ENCODE peak calls at places on chromosome 1, in nine cellular contexts. One of them, this sample, is unnamed.

GRCh38 chr1:163036661-163037060 is 32.5 kb upstream of the RGS4 start:
- DNase-seq in T-helper 2 cell: no peak
- DNase-seq in stimulated activated CD8-positive, alpha-beta memory T cell treated with anti-CD3 and anti-CD28 coated beads, Interleukin-7, amount 100 ng/mL, for 1 hour: no peak
- DNase-seq in heart right ventricle: no peak
- DNase-seq in fibroblast of the aortic adventitia: peak; percentile 22
- DNase-seq in NCI-H1092: no peak
- DNase-seq in CD4-positive, alpha-beta T cell: no peak
- DNase-seq in MV-4-11: no peak
- DNase-seq in left ventricle myocardium superior: no peak
- DNase-seq in this sample: no peak

GRCh38 chr1:154431586-154432373 is 26.6 kb downstream of the IL6R start:
- DNase-seq in T-helper 2 cell: no peak
- DNase-seq in stimulated activated CD8-positive, alpha-beta memory T cell treated with anti-CD3 and anti-CD28 coated beads, Interleukin-7, amount 100 ng/mL, for 1 hour: no peak
- DNase-seq in heart right ventricle: no peak
- DNase-seq in fibroblast of the aortic adventitia: peak; percentile 98
- DNase-seq in NCI-H1092: no peak
- DNase-seq in CD4-positive, alpha-beta T cell: peak; percentile 28
- DNase-seq in MV-4-11: peak; percentile 89
- DNase-seq in left ventricle myocardium superior: no peak
- DNase-seq in this sample: no peak

GRCh38 chr1:225870883-225871282 is 11.3 kb downstream of the TMEM63A start:
- DNase-seq in T-helper 2 cell: no peak
- DNase-seq in stimulated activated CD8-positive, alpha-beta memory T cell treated with anti-CD3 and anti-CD28 coated beads, Interleukin-7, amount 100 ng/mL, for 1 hour: no peak
- DNase-seq in heart right ventricle: no peak
- DNase-seq in fibroblast of the aortic adventitia: no peak
- DNase-seq in NCI-H1092: peak; percentile 85
- DNase-seq in CD4-positive, alpha-beta T cell: no peak
- DNase-seq in MV-4-11: no peak
- DNase-seq in left ventricle myocardium superior: peak; percentile 15
- DNase-seq in this sample: no peak

GRCh38 chr1:167904641-167905040 is 9.3 kb downstream of the ADCY10 start:
- DNase-seq in T-helper 2 cell: no peak
- DNase-seq in stimulated activated CD8-positive, alpha-beta memory T cell treated with anti-CD3 and anti-CD28 coated beads, Interleukin-7, amount 100 ng/mL, for 1 hour: no peak
- DNase-seq in heart right ventricle: no peak
- DNase-seq in fibroblast of the aortic adventitia: peak; percentile 49
- DNase-seq in NCI-H1092: no peak
- DNase-seq in CD4-positive, alpha-beta T cell: no peak
- DNase-seq in MV-4-11: no peak
- DNase-seq in left ventricle myocardium superior: no peak
- DNase-seq in this sample: no peak

GRCh38 chr1:44881011-44881632 is 38.1 kb upstream of the PTCH2 start:
- DNase-seq in T-helper 2 cell: no peak
- DNase-seq in stimulated activated CD8-positive, alpha-beta memory T cell treated with anti-CD3 and anti-CD28 coated beads, Interleukin-7, amount 100 ng/mL, for 1 hour: no peak
- DNase-seq in heart right ventricle: no peak
- DNase-seq in fibroblast of the aortic adventitia: peak; percentile 89
- DNase-seq in NCI-H1092: no peak
- DNase-seq in CD4-positive, alpha-beta T cell: no peak
- DNase-seq in MV-4-11: no peak
- DNase-seq in left ventricle myocardium superior: no peak
- DNase-seq in this sample: no peak

GRCh38 chr1:55712148-55712547 is 497.0 kb upstream of the USP24 start:
- DNase-seq in T-helper 2 cell: no peak
- DNase-seq in stimulated activated CD8-positive, alpha-beta memory T cell treated with anti-CD3 and anti-CD28 coated beads, Interleukin-7, amount 100 ng/mL, for 1 hour: no peak
- DNase-seq in heart right ventricle: no peak
- DNase-seq in fibroblast of the aortic adventitia: no peak
- DNase-seq in NCI-H1092: no peak
- DNase-seq in CD4-positive, alpha-beta T cell: no peak
- DNase-seq in MV-4-11: no peak
- DNase-seq in left ventricle myocardium superior: no peak
- DNase-seq in this sample: no peak

GRCh38 chr1:98940680-98941079 is 64.0 kb downstream of the PLPPR5 start:
- DNase-seq in T-helper 2 cell: no peak
- DNase-seq in stimulated activated CD8-positive, alpha-beta memory T cell treated with anti-CD3 and anti-CD28 coated beads, Interleukin-7, amount 100 ng/mL, for 1 hour: no peak
- DNase-seq in heart right ventricle: no peak
- DNase-seq in fibroblast of the aortic adventitia: peak; percentile 48
- DNase-seq in NCI-H1092: no peak
- DNase-seq in CD4-positive, alpha-beta T cell: no peak
- DNase-seq in MV-4-11: no peak
- DNase-seq in left ventricle myocardium superior: no peak
- DNase-seq in this sample: no peak

GRCh38 chr1:221227872-221228337 is 348.7 kb downstream of the HLX start:
- DNase-seq in T-helper 2 cell: no peak
- DNase-seq in stimulated activated CD8-positive, alpha-beta memory T cell treated with anti-CD3 and anti-CD28 coated beads, Interleukin-7, amount 100 ng/mL, for 1 hour: no peak
- DNase-seq in heart right ventricle: no peak
- DNase-seq in fibroblast of the aortic adventitia: no peak
- DNase-seq in NCI-H1092: no peak
- DNase-seq in CD4-positive, alpha-beta T cell: no peak
- DNase-seq in MV-4-11: no peak
- DNase-seq in left ventricle myocardium superior: no peak
- DNase-seq in this sample: no peak

GRCh38 chr1:26094677-26095383 is 16.8 kb upstream of the PDIK1L start:
- DNase-seq in T-helper 2 cell: no peak
- DNase-seq in stimulated activated CD8-positive, alpha-beta memory T cell treated with anti-CD3 and anti-CD28 coated beads, Interleukin-7, amount 100 ng/mL, for 1 hour: no peak
- DNase-seq in heart right ventricle: peak; percentile 52
- DNase-seq in fibroblast of the aortic adventitia: peak; percentile 69
- DNase-seq in NCI-H1092: peak; percentile 17
- DNase-seq in CD4-positive, alpha-beta T cell: no peak
- DNase-seq in MV-4-11: no peak
- DNase-seq in left ventricle myocardium superior: peak; percentile 71
- DNase-seq in this sample: no peak

GRCh38 chr1:12142141-12142823 is 24.5 kb upstream of the TNFRSF1B start:
- DNase-seq in T-helper 2 cell: no peak
- DNase-seq in stimulated activated CD8-positive, alpha-beta memory T cell treated with anti-CD3 and anti-CD28 coated beads, Interleukin-7, amount 100 ng/mL, for 1 hour: no peak
- DNase-seq in heart right ventricle: no peak
- DNase-seq in fibroblast of the aortic adventitia: no peak
- DNase-seq in NCI-H1092: no peak
- DNase-seq in CD4-positive, alpha-beta T cell: no peak
- DNase-seq in MV-4-11: peak; percentile 43
- DNase-seq in left ventricle myocardium superior: no peak
- DNase-seq in this sample: no peak

GRCh38 chr1:89527750-89528381 is 3.2 kb downstream of the LRRC8B start:
- DNase-seq in T-helper 2 cell: no peak
- DNase-seq in stimulated activated CD8-positive, alpha-beta memory T cell treated with anti-CD3 and anti-CD28 coated beads, Interleukin-7, amount 100 ng/mL, for 1 hour: no peak
- DNase-seq in heart right ventricle: no peak
- DNase-seq in fibroblast of the aortic adventitia: no peak
- DNase-seq in NCI-H1092: no peak
- DNase-seq in CD4-positive, alpha-beta T cell: no peak
- DNase-seq in MV-4-11: no peak
- DNase-seq in left ventricle myocardium superior: no peak
- DNase-seq in this sample: no peak

GRCh38 chr1:246141306-246141705 is 365.8 kb downstream of the SMYD3 start:
- DNase-seq in T-helper 2 cell: no peak
- DNase-seq in stimulated activated CD8-positive, alpha-beta memory T cell treated with anti-CD3 and anti-CD28 coated beads, Interleukin-7, amount 100 ng/mL, for 1 hour: no peak
- DNase-seq in heart right ventricle: no peak
- DNase-seq in fibroblast of the aortic adventitia: peak; percentile 6
- DNase-seq in NCI-H1092: no peak
- DNase-seq in CD4-positive, alpha-beta T cell: no peak
- DNase-seq in MV-4-11: no peak
- DNase-seq in left ventricle myocardium superior: no peak
- DNase-seq in this sample: no peak

GRCh38 chr1:230976825-230977747 is 1.6 kb downstream of the TTC13 start:
- DNase-seq in T-helper 2 cell: peak; percentile 75
- DNase-seq in stimulated activated CD8-positive, alpha-beta memory T cell treated with anti-CD3 and anti-CD28 coated beads, Interleukin-7, amount 100 ng/mL, for 1 hour: peak; percentile 2
- DNase-seq in heart right ventricle: no peak
- DNase-seq in fibroblast of the aortic adventitia: no peak
- DNase-seq in NCI-H1092: no peak
- DNase-seq in CD4-positive, alpha-beta T cell: peak; percentile 36
- DNase-seq in MV-4-11: peak; percentile 23
- DNase-seq in left ventricle myocardium superior: no peak
- DNase-seq in this sample: no peak

GRCh38 chr1:102628008-102628736 is 480.1 kb downstream of the COL11A1 start:
- DNase-seq in T-helper 2 cell: no peak
- DNase-seq in stimulated activated CD8-positive, alpha-beta memory T cell treated with anti-CD3 and anti-CD28 coated beads, Interleukin-7, amount 100 ng/mL, for 1 hour: no peak
- DNase-seq in heart right ventricle: no peak
- DNase-seq in fibroblast of the aortic adventitia: no peak
- DNase-seq in NCI-H1092: no peak
- DNase-seq in CD4-positive, alpha-beta T cell: no peak
- DNase-seq in MV-4-11: no peak
- DNase-seq in left ventricle myocardium superior: no peak
- DNase-seq in this sample: no peak

GRCh38 chr1:93554883-93555872 is 107.3 kb downstream of the FNBP1L start:
- DNase-seq in T-helper 2 cell: no peak
- DNase-seq in stimulated activated CD8-positive, alpha-beta memory T cell treated with anti-CD3 and anti-CD28 coated beads, Interleukin-7, amount 100 ng/mL, for 1 hour: no peak
- DNase-seq in heart right ventricle: no peak
- DNase-seq in fibroblast of the aortic adventitia: no peak
- DNase-seq in NCI-H1092: no peak
- DNase-seq in CD4-positive, alpha-beta T cell: no peak
- DNase-seq in MV-4-11: no peak
- DNase-seq in left ventricle myocardium superior: no peak
- DNase-seq in this sample: no peak

GRCh38 chr1:76229279-76229977 is 154.9 kb downstream of the ST6GALNAC3 start:
- DNase-seq in T-helper 2 cell: no peak
- DNase-seq in stimulated activated CD8-positive, alpha-beta memory T cell treated with anti-CD3 and anti-CD28 coated beads, Interleukin-7, amount 100 ng/mL, for 1 hour: no peak
- DNase-seq in heart right ventricle: no peak
- DNase-seq in fibroblast of the aortic adventitia: no peak
- DNase-seq in NCI-H1092: no peak
- DNase-seq in CD4-positive, alpha-beta T cell: no peak
- DNase-seq in MV-4-11: no peak
- DNase-seq in left ventricle myocardium superior: no peak
- DNase-seq in this sample: no peak

GRCh38 chr1:162590101-162590500 is 28.6 kb downstream of the UAP1 start:
- DNase-seq in T-helper 2 cell: no peak
- DNase-seq in stimulated activated CD8-positive, alpha-beta memory T cell treated with anti-CD3 and anti-CD28 coated beads, Interleukin-7, amount 100 ng/mL, for 1 hour: no peak
- DNase-seq in heart right ventricle: no peak
- DNase-seq in fibroblast of the aortic adventitia: no peak
- DNase-seq in NCI-H1092: no peak
- DNase-seq in CD4-positive, alpha-beta T cell: no peak
- DNase-seq in MV-4-11: peak; percentile 21
- DNase-seq in left ventricle myocardium superior: no peak
- DNase-seq in this sample: no peak

GRCh38 chr1:17627239-17628052 is 87.9 kb downstream of the ARHGEF10L start:
- DNase-seq in T-helper 2 cell: no peak
- DNase-seq in stimulated activated CD8-positive, alpha-beta memory T cell treated with anti-CD3 and anti-CD28 coated beads, Interleukin-7, amount 100 ng/mL, for 1 hour: no peak
- DNase-seq in heart right ventricle: no peak
- DNase-seq in fibroblast of the aortic adventitia: no peak
- DNase-seq in NCI-H1092: no peak
- DNase-seq in CD4-positive, alpha-beta T cell: no peak
- DNase-seq in MV-4-11: no peak
- DNase-seq in left ventricle myocardium superior: no peak
- DNase-seq in this sample: no peak

GRCh38 chr1:167492509-167492910 is 25.8 kb downstream of the CD247 start:
- DNase-seq in T-helper 2 cell: peak; percentile 74
- DNase-seq in stimulated activated CD8-positive, alpha-beta memory T cell treated with anti-CD3 and anti-CD28 coated beads, Interleukin-7, amount 100 ng/mL, for 1 hour: no peak
- DNase-seq in heart right ventricle: no peak
- DNase-seq in fibroblast of the aortic adventitia: no peak
- DNase-seq in NCI-H1092: no peak
- DNase-seq in CD4-positive, alpha-beta T cell: peak; percentile 56
- DNase-seq in MV-4-11: no peak
- DNase-seq in left ventricle myocardium superior: no peak
- DNase-seq in this sample: no peak

GRCh38 chr1:183241446-183241845 is 55.4 kb downstream of the LAMC2 start:
- DNase-seq in T-helper 2 cell: no peak
- DNase-seq in stimulated activated CD8-positive, alpha-beta memory T cell treated with anti-CD3 and anti-CD28 coated beads, Interleukin-7, amount 100 ng/mL, for 1 hour: no peak
- DNase-seq in heart right ventricle: no peak
- DNase-seq in fibroblast of the aortic adventitia: peak; percentile 90
- DNase-seq in NCI-H1092: no peak
- DNase-seq in CD4-positive, alpha-beta T cell: no peak
- DNase-seq in MV-4-11: no peak
- DNase-seq in left ventricle myocardium superior: no peak
- DNase-seq in this sample: no peak

GRCh38 chr1:113830039-113830438 is 17.8 kb upstream of the RSBN1 start:
- DNase-seq in T-helper 2 cell: no peak
- DNase-seq in stimulated activated CD8-positive, alpha-beta memory T cell treated with anti-CD3 and anti-CD28 coated beads, Interleukin-7, amount 100 ng/mL, for 1 hour: no peak
- DNase-seq in heart right ventricle: no peak
- DNase-seq in fibroblast of the aortic adventitia: no peak
- DNase-seq in NCI-H1092: no peak
- DNase-seq in CD4-positive, alpha-beta T cell: no peak
- DNase-seq in MV-4-11: no peak
- DNase-seq in left ventricle myocardium superior: no peak
- DNase-seq in this sample: no peak

GRCh38 chr1:155128469-155128754 is 736 bp downstream of the EFNA1 start:
- DNase-seq in T-helper 2 cell: no peak
- DNase-seq in stimulated activated CD8-positive, alpha-beta memory T cell treated with anti-CD3 and anti-CD28 coated beads, Interleukin-7, amount 100 ng/mL, for 1 hour: no peak
- DNase-seq in heart right ventricle: no peak
- DNase-seq in fibroblast of the aortic adventitia: no peak
- DNase-seq in NCI-H1092: no peak
- DNase-seq in CD4-positive, alpha-beta T cell: no peak
- DNase-seq in MV-4-11: no peak
- DNase-seq in left ventricle myocardium superior: no peak
- DNase-seq in this sample: no peak

GRCh38 chr1:221381858-221382623 is 359.8 kb downstream of the DUSP10 start:
- DNase-seq in T-helper 2 cell: no peak
- DNase-seq in stimulated activated CD8-positive, alpha-beta memory T cell treated with anti-CD3 and anti-CD28 coated beads, Interleukin-7, amount 100 ng/mL, for 1 hour: no peak
- DNase-seq in heart right ventricle: no peak
- DNase-seq in fibroblast of the aortic adventitia: peak; percentile 12
- DNase-seq in NCI-H1092: no peak
- DNase-seq in CD4-positive, alpha-beta T cell: no peak
- DNase-seq in MV-4-11: no peak
- DNase-seq in left ventricle myocardium superior: no peak
- DNase-seq in this sample: no peak

GRCh38 chr1:59081795-59082194 is 215.1 kb upstream of the FGGY start:
- DNase-seq in T-helper 2 cell: no peak
- DNase-seq in stimulated activated CD8-positive, alpha-beta memory T cell treated with anti-CD3 and anti-CD28 coated beads, Interleukin-7, amount 100 ng/mL, for 1 hour: no peak
- DNase-seq in heart right ventricle: no peak
- DNase-seq in fibroblast of the aortic adventitia: peak; percentile 42
- DNase-seq in NCI-H1092: no peak
- DNase-seq in CD4-positive, alpha-beta T cell: no peak
- DNase-seq in MV-4-11: no peak
- DNase-seq in left ventricle myocardium superior: no peak
- DNase-seq in this sample: no peak

GRCh38 chr1:162204129-162204882 is 134.8 kb downstream of the NOS1AP start:
- DNase-seq in T-helper 2 cell: no peak
- DNase-seq in stimulated activated CD8-positive, alpha-beta memory T cell treated with anti-CD3 and anti-CD28 coated beads, Interleukin-7, amount 100 ng/mL, for 1 hour: no peak
- DNase-seq in heart right ventricle: no peak
- DNase-seq in fibroblast of the aortic adventitia: no peak
- DNase-seq in NCI-H1092: no peak
- DNase-seq in CD4-positive, alpha-beta T cell: no peak
- DNase-seq in MV-4-11: no peak
- DNase-seq in left ventricle myocardium superior: no peak
- DNase-seq in this sample: no peak